ENCODE peak calls at places on chromosomes 13 and 19, in ten cellular contexts. One of them, this sample, is unnamed. For H3K9me3, the result is how much of the 10 kb centered on the place peaks cover.

GRCh38 chr19:14056069-14056666 is 5.7 kb downstream of the PALM3 start:
- DNase-seq in left lung: no peak
- DNase-seq in uterus: no peak
- DNase-seq in T-helper 17 cell: no peak
- DNase-seq in H9: no peak
- DNase-seq in upper lobe of left lung: no peak
- DNase-seq in HCT116: no peak
- DNase-seq in adrenal gland: no peak
- DNase-seq in fibroblast of lung: no peak
- DNase-seq in astrocyte: no peak
- DNase-seq in this sample: no peak

GRCh38 chr13:113667771-113668490 is 912 bp downstream of the GRK1 start:
- DNase-seq in adrenal gland: peak
- DNase-seq in T-helper 17 cell: no peak
- DNase-seq in left lung: peak
- DNase-seq in HCT116: no peak
- DNase-seq in H9: no peak
- DNase-seq in fibroblast of lung: no peak
- DNase-seq in astrocyte: no peak
- DNase-seq in uterus: peak
- DNase-seq in upper lobe of left lung: peak
- DNase-seq in this sample: no peak

GRCh38 chr19:313988-314815 is 23.0 kb upstream of the PLPP2 start:
- DNase-seq in fibroblast of lung: no peak
- DNase-seq in uterus: peak
- DNase-seq in T-helper 17 cell: no peak
- DNase-seq in H9: no peak
- DNase-seq in adrenal gland: no peak
- DNase-seq in upper lobe of left lung: no peak
- DNase-seq in astrocyte: no peak
- DNase-seq in HCT116: no peak
- DNase-seq in left lung: no peak
- DNase-seq in this sample: no peak

GRCh38 chr13:98143601-98144500 is 957 bp downstream of the FARP1 start:
- DNase-seq in left lung: no peak
- DNase-seq in adrenal gland: peak
- DNase-seq in uterus: peak
- DNase-seq in HCT116: no peak
- DNase-seq in H9: no peak
- DNase-seq in astrocyte: peak
- DNase-seq in upper lobe of left lung: peak
- DNase-seq in fibroblast of lung: peak
- DNase-seq in T-helper 17 cell: no peak
- DNase-seq in this sample: no peak

GRCh38 chr13:32390048-32390447 is 37.9 kb downstream of the N4BP2L1 start:
- DNase-seq in fibroblast of lung: no peak
- DNase-seq in adrenal gland: no peak
- DNase-seq in HCT116: no peak
- DNase-seq in T-helper 17 cell: no peak
- DNase-seq in uterus: no peak
- DNase-seq in H9: no peak
- DNase-seq in upper lobe of left lung: no peak
- DNase-seq in left lung: no peak
- DNase-seq in astrocyte: no peak
- DNase-seq in this sample: no peak

GRCh38 chr19:45826934-45827333 is 11.8 kb upstream of the RSPH6A start:
- DNase-seq in T-helper 17 cell: no peak
- DNase-seq in H9: no peak
- DNase-seq in fibroblast of lung: no peak
- DNase-seq in upper lobe of left lung: no peak
- DNase-seq in HCT116: no peak
- DNase-seq in astrocyte: no peak
- DNase-seq in adrenal gland: no peak
- DNase-seq in uterus: no peak
- DNase-seq in left lung: no peak
- DNase-seq in this sample: no peak

GRCh38 chr19:41354343-41354974 is 737 bp upstream of the TGFB1 start:
- DNase-seq in adrenal gland: no peak
- DNase-seq in T-helper 17 cell: no peak
- DNase-seq in HCT116: no peak
- DNase-seq in left lung: peak
- DNase-seq in astrocyte: no peak
- DNase-seq in uterus: no peak
- DNase-seq in H9: no peak
- DNase-seq in fibroblast of lung: no peak
- DNase-seq in upper lobe of left lung: no peak
- DNase-seq in this sample: no peak

GRCh38 chr13:33284016-33284415 is 1.5 kb downstream of the STARD13 start:
- DNase-seq in T-helper 17 cell: no peak
- DNase-seq in upper lobe of left lung: no peak
- DNase-seq in H9: no peak
- DNase-seq in astrocyte: peak
- DNase-seq in HCT116: no peak
- DNase-seq in left lung: no peak
- DNase-seq in fibroblast of lung: no peak
- DNase-seq in adrenal gland: no peak
- DNase-seq in uterus: no peak
- DNase-seq in this sample: no peak

GRCh38 chr13:80050252-80050651 is 290.7 kb downstream of the SPRY2 start:
- DNase-seq in fibroblast of lung: no peak
- DNase-seq in HCT116: no peak
- DNase-seq in T-helper 17 cell: no peak
- DNase-seq in H9: no peak
- DNase-seq in upper lobe of left lung: no peak
- DNase-seq in left lung: no peak
- DNase-seq in astrocyte: peak
- DNase-seq in adrenal gland: no peak
- DNase-seq in uterus: no peak
- DNase-seq in this sample: no peak

GRCh38 chr13:35349673-35350278 is 126.7 kb downstream of the MAB21L1 start:
- DNase-seq in left lung: no peak
- DNase-seq in HCT116: peak
- DNase-seq in uterus: no peak
- DNase-seq in adrenal gland: no peak
- DNase-seq in astrocyte: peak
- DNase-seq in H9: no peak
- DNase-seq in fibroblast of lung: peak
- DNase-seq in upper lobe of left lung: no peak
- DNase-seq in T-helper 17 cell: no peak
- DNase-seq in this sample: no peak

GRCh38 chr19:46674416-46675178 is 13.6 kb upstream of the DACT3 start:
- DNase-seq in H9: peak
- DNase-seq in upper lobe of left lung: no peak
- DNase-seq in left lung: no peak
- DNase-seq in fibroblast of lung: no peak
- DNase-seq in adrenal gland: no peak
- DNase-seq in astrocyte: no peak
- DNase-seq in uterus: no peak
- DNase-seq in HCT116: peak
- DNase-seq in T-helper 17 cell: no peak
- DNase-seq in this sample: no peak

GRCh38 chr13:23235994-23236393 is 55.2 kb downstream of the SGCG start:
- DNase-seq in H9: no peak
- DNase-seq in uterus: no peak
- DNase-seq in left lung: no peak
- DNase-seq in upper lobe of left lung: no peak
- DNase-seq in T-helper 17 cell: no peak
- DNase-seq in astrocyte: no peak
- DNase-seq in HCT116: no peak
- DNase-seq in adrenal gland: no peak
- DNase-seq in fibroblast of lung: no peak
- DNase-seq in this sample: no peak

GRCh38 chr13:100176781-100177389 is 88.0 kb downstream of the PCCA start:
- DNase-seq in astrocyte: peak
- DNase-seq in HCT116: no peak
- DNase-seq in fibroblast of lung: peak
- DNase-seq in left lung: no peak
- DNase-seq in uterus: no peak
- DNase-seq in upper lobe of left lung: no peak
- DNase-seq in T-helper 17 cell: no peak
- DNase-seq in adrenal gland: no peak
- DNase-seq in H9: no peak
- DNase-seq in this sample: no peak

GRCh38 chr19:55086730-55087541 is 11.3 kb downstream of the EPS8L1 start:
- DNase-seq in astrocyte: peak
- DNase-seq in T-helper 17 cell: peak
- DNase-seq in uterus: peak
- DNase-seq in H9: peak
- DNase-seq in fibroblast of lung: peak
- DNase-seq in left lung: peak
- DNase-seq in adrenal gland: peak
- DNase-seq in HCT116: no peak
- DNase-seq in upper lobe of left lung: peak
- DNase-seq in this sample: no peak

GRCh38 chr13:113756441-113757097 is 2.5 kb upstream of the TMEM255B start:
- DNase-seq in fibroblast of lung: no peak
- DNase-seq in astrocyte: no peak
- DNase-seq in left lung: no peak
- DNase-seq in HCT116: no peak
- DNase-seq in uterus: no peak
- DNase-seq in upper lobe of left lung: no peak
- DNase-seq in H9: no peak
- DNase-seq in adrenal gland: no peak
- DNase-seq in T-helper 17 cell: no peak
- DNase-seq in this sample: no peak

GRCh38 chr13:109737046-109737573 is 49.3 kb downstream of the IRS2 start:
- DNase-seq in HCT116: no peak
- DNase-seq in H9: no peak
- DNase-seq in fibroblast of lung: no peak
- DNase-seq in astrocyte: no peak
- DNase-seq in T-helper 17 cell: no peak
- DNase-seq in adrenal gland: no peak
- DNase-seq in upper lobe of left lung: no peak
- DNase-seq in uterus: no peak
- DNase-seq in left lung: no peak
- DNase-seq in this sample: no peak
- H3K9me3 ChIP-seq in HCT116: under half
- H3K9me3 ChIP-seq in H9: under half
- H3K9me3 ChIP-seq in fibroblast of lung: under half
- H3K9me3 ChIP-seq in astrocyte: under half
- H3K9me3 ChIP-seq in T-helper 17 cell: under half
- H3K9me3 ChIP-seq in adrenal gland: under half
- H3K9me3 ChIP-seq in upper lobe of left lung: under half
- H3K9me3 ChIP-seq in uterus: under half
- H3K9me3 ChIP-seq in left lung: under half
- H3K9me3 ChIP-seq in this sample: under half

DNA sequence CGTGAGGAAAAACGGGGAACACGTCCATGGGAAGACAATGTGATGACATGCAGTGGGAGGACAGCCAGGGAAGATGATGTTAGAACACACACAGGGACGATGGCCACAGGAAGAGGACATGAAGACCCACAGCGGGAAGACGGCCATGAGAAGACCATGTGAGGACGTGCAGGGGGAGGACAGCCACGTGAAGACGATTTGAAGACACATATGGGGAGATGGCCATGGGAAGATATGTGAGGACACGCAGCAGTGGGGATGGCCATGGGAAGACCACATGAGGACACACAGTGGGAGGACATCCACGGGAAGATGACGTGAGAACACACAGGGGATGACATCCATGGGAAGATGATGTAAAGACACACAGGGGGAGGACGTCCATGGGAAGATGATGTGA is 83.8 kb downstream of the UQCRFS1 start:
- DNase-seq in HCT116: no peak
- DNase-seq in T-helper 17 cell: no peak
- DNase-seq in adrenal gland: no peak
- DNase-seq in uterus: no peak
- DNase-seq in fibroblast of lung: no peak
- DNase-seq in left lung: no peak
- DNase-seq in upper lobe of left lung: no peak
- DNase-seq in astrocyte: no peak
- DNase-seq in H9: no peak
- DNase-seq in this sample: no peak
- H3K9me3 ChIP-seq in HCT116: under half
- H3K9me3 ChIP-seq in T-helper 17 cell: under half
- H3K9me3 ChIP-seq in adrenal gland: under half
- H3K9me3 ChIP-seq in uterus: under half
- H3K9me3 ChIP-seq in fibroblast of lung: under half
- H3K9me3 ChIP-seq in left lung: under half
- H3K9me3 ChIP-seq in upper lobe of left lung: under half
- H3K9me3 ChIP-seq in astrocyte: under half
- H3K9me3 ChIP-seq in H9: under half
- H3K9me3 ChIP-seq in this sample: under half

GRCh38 chr13:71626396-71626795 is 240.6 kb downstream of the DACH1 start:
- DNase-seq in fibroblast of lung: no peak
- DNase-seq in T-helper 17 cell: no peak
- DNase-seq in left lung: no peak
- DNase-seq in HCT116: no peak
- DNase-seq in adrenal gland: no peak
- DNase-seq in uterus: no peak
- DNase-seq in astrocyte: no peak
- DNase-seq in H9: no peak
- DNase-seq in upper lobe of left lung: no peak
- DNase-seq in this sample: no peak
- H3K9me3 ChIP-seq in fibroblast of lung: under half
- H3K9me3 ChIP-seq in T-helper 17 cell: under half
- H3K9me3 ChIP-seq in left lung: under half
- H3K9me3 ChIP-seq in HCT116: under half
- H3K9me3 ChIP-seq in adrenal gland: under half
- H3K9me3 ChIP-seq in uterus: under half
- H3K9me3 ChIP-seq in astrocyte: under half
- H3K9me3 ChIP-seq in H9: under half
- H3K9me3 ChIP-seq in upper lobe of left lung: under half
- H3K9me3 ChIP-seq in this sample: under half

GRCh38 chr19:57720878-57721277 is 6.5 kb downstream of the ZNF671 start:
- DNase-seq in HCT116: no peak
- DNase-seq in uterus: no peak
- DNase-seq in T-helper 17 cell: no peak
- DNase-seq in astrocyte: no peak
- DNase-seq in fibroblast of lung: peak
- DNase-seq in adrenal gland: no peak
- DNase-seq in left lung: no peak
- DNase-seq in upper lobe of left lung: no peak
- DNase-seq in H9: no peak
- DNase-seq in this sample: no peak

GRCh38 chr19:57719424-57719823 is 8.0 kb downstream of the ZNF671 start:
- DNase-seq in H9: no peak
- DNase-seq in left lung: no peak
- DNase-seq in T-helper 17 cell: no peak
- DNase-seq in fibroblast of lung: no peak
- DNase-seq in HCT116: no peak
- DNase-seq in adrenal gland: no peak
- DNase-seq in uterus: no peak
- DNase-seq in astrocyte: no peak
- DNase-seq in upper lobe of left lung: no peak
- DNase-seq in this sample: no peak

DNA sequence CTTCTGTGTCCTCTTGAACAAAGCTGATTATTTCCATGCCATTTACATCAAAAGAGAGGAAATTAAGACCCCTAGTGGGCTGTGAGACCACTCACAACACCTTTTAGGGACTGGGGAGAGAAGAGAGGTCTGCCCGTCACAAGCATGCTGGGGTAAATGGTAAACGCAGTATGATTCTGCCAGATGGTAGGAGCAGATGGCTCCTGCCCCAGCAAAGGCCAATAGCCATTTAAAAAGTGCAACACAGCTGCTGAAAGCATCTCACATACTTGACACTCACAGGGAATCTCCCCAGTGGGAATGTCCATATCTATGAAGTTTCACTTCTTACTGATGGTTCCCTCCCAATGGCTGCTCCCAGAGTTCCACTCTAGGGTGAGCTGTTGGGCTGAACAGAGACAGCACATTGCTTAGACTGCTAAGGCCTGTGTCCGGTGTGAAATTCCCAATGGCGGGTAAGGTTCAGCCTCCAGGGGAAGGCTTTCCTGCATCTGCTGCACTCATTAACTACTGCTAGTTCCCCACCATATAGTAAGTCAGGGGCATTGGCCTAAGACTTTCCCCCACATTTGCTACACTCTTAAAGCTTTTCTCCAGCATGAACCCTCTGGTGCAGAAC is 7.4 kb downstream of the ZNF671 start:
- DNase-seq in upper lobe of left lung: no peak
- DNase-seq in H9: no peak
- DNase-seq in uterus: no peak
- DNase-seq in HCT116: no peak
- DNase-seq in left lung: no peak
- DNase-seq in adrenal gland: no peak
- DNase-seq in fibroblast of lung: no peak
- DNase-seq in astrocyte: no peak
- DNase-seq in T-helper 17 cell: no peak
- DNase-seq in this sample: no peak
- H3K9me3 ChIP-seq in upper lobe of left lung: half or more
- H3K9me3 ChIP-seq in H9: under half
- H3K9me3 ChIP-seq in uterus: under half
- H3K9me3 ChIP-seq in HCT116: under half
- H3K9me3 ChIP-seq in left lung: under half
- H3K9me3 ChIP-seq in adrenal gland: under half
- H3K9me3 ChIP-seq in fibroblast of lung: under half
- H3K9me3 ChIP-seq in astrocyte: under half
- H3K9me3 ChIP-seq in T-helper 17 cell: under half
- H3K9me3 ChIP-seq in this sample: half or more